ENCODE peak calls at places on chromosomes 4 and X, in ten cellular contexts. Y is fibroblast of pulmonary artery; L is neural crest cell; G is sciatic nerve; B is GM04504; R is stimulated activated CD4-positive, alpha-beta T cell treated with anti-CD3 and anti-CD28 coated beads, Interleukin-1b, Interleukin-23, amount 100 ng/mL, for 4 hours; A is mesendoderm; C is AG08396; D is NCI-H1092; U is endothelial cell of umbilical vein. E is an unnamed sample.

GRCh38 chr4:38075370-38076152 is 115.4 kb downstream of the PTTG2 start:
- DNase-seq in Y (peak), L (no peak), G (no peak), B (no peak), R (no peak), A (no peak), C (no peak), D (no peak), U (peak), E (no peak)

GRCh38 chr4:79042079-79042674 is 102.9 kb upstream of the PAQR3 start:
- DNase-seq in Y (peak), L (no peak), G (no peak), B (peak), R (no peak), A (peak), C (peak), D (peak), U (peak), E (peak)

GRCh38 chrX:3393581-3394111 is 47.2 kb upstream of the MXRA5 start:
- DNase-seq in Y (peak), L (no peak), G (no peak), B (peak), R (no peak), A (peak), C (no peak), D (no peak), U (peak), E (no peak)

GRCh38 chrX:136714626-136715599 is 65.8 kb downstream of the ARHGEF6 start:
- DNase-seq in Y (no peak), L (no peak), G (no peak), B (no peak), R (no peak), A (no peak), C (no peak), D (no peak), U (no peak), E (peak)

GRCh38 chr4:108900018-108900417 is 137.2 kb upstream of the ETNPPL start:
- DNase-seq in Y (no peak), L (no peak), G (no peak), B (no peak), R (no peak), A (peak), C (no peak), D (no peak), U (no peak), E (no peak)

GRCh38 chr4:164139291-164139690 is 614.6 kb upstream of the SMIM31 start:
- DNase-seq in Y (no peak), L (no peak), G (no peak), B (no peak), R (no peak), A (no peak), C (no peak), D (no peak), U (no peak), E (no peak)

GRCh38 chrX:25597561-25597960 is 540.6 kb upstream of the MAGEB18 start:
- DNase-seq in Y (peak), L (no peak), G (no peak), B (no peak), R (no peak), A (no peak), C (no peak), D (no peak), U (no peak), E (no peak)

GRCh38 chr4:25619601-25620000 is 36.0 kb upstream of the SLC34A2 start:
- DNase-seq in Y (no peak), L (no peak), G (no peak), B (no peak), R (no peak), A (no peak), C (no peak), D (no peak), U (no peak), E (no peak)

GRCh38 chr4:139986621-139987510 is 167.1 kb downstream of the MAML3 start:
- DNase-seq in Y (peak), L (no peak), G (no peak), B (no peak), R (no peak), A (no peak), C (no peak), D (peak), U (no peak), E (no peak)

GRCh38 chr4:150256841-150257273 is 178.6 kb downstream of the DCLK2 start:
- DNase-seq in Y (no peak), L (peak), G (no peak), B (no peak), R (no peak), A (peak), C (no peak), D (no peak), U (no peak), E (no peak)

GRCh38 chr4:32830160-32830559 is 2110.0 kb downstream of the PCDH7 start:
- DNase-seq in Y (no peak), L (no peak), G (no peak), B (no peak), R (no peak), A (no peak), C (no peak), D (no peak), U (no peak), E (no peak)

GRCh38 chr4:2862528-2862927 is 18.9 kb downstream of the ADD1 start:
- DNase-seq in Y (no peak), L (no peak), G (no peak), B (peak), R (no peak), A (peak), C (peak), D (no peak), U (peak), E (no peak)

E was measured in RPMI8226.